ENCODE peak calls at places on chromosomes 2 and 18, in ten cellular contexts. B, T, D, K, H, Q, C, G, U and P are unnamed samples.
A peak's percentile ranks its signal among the peaks of the same experiment; 100 is the strongest.

GRCh38 chr2:18311413-18311812 is 249.0 kb downstream of the RDH14 start:
- DNase-seq in B (no peak), T (no peak), D (no peak), K (no peak), H (no peak), Q (no peak), C (peak; percentile 27), G (no peak), U (no peak), P (no peak)

GRCh38 chr18:21682276-21683051 is 22.1 kb downstream of the ABHD3 start:
- DNase-seq in B (no peak), T (no peak), D (no peak), K (no peak), H (no peak), Q (no peak), C (peak; percentile 82), G (peak; percentile 83), U (no peak), P (no peak)

GRCh38 chr2:205700331-205701132 is 18.2 kb downstream of the NRP2 start:
- DNase-seq in B (no peak), T (no peak), D (no peak), K (no peak), H (no peak), Q (no peak), C (peak; percentile 68), G (peak; percentile 79), U (no peak), P (peak; percentile 93)

GRCh38 chr2:160652236-160652635 is 158.6 kb upstream of the RBMS1 start:
- DNase-seq in B (peak; percentile 12), T (no peak), D (no peak), K (no peak), H (no peak), Q (peak; percentile 91), C (no peak), G (peak; percentile 68), U (peak; percentile 40), P (peak; percentile 13)

GRCh38 chr2:111664451-111664850 is 219.5 kb downstream of the ANAPC1 start:
- DNase-seq in B (no peak), T (no peak), D (no peak), K (no peak), H (no peak), Q (peak; percentile 68), C (no peak), G (no peak), U (no peak), P (no peak)

GRCh38 chr2:224716201-224716600 is at the start of gene CCDC195:
- DNase-seq in B (no peak), T (no peak), D (no peak), K (no peak), H (no peak), Q (no peak), C (no peak), G (no peak), U (no peak), P (no peak)

GRCh38 chr18:60199505-60199904 is 173.1 kb downstream of the MC4R start:
- DNase-seq in B (no peak), T (no peak), D (no peak), K (no peak), H (no peak), Q (no peak), C (no peak), G (no peak), U (no peak), P (no peak)

GRCh38 chr18:5895300-5895885 is at the start of gene TMEM200C:
- DNase-seq in B (no peak), T (no peak), D (peak; percentile 66), K (no peak), H (peak; percentile 48), Q (no peak), C (no peak), G (peak; percentile 8), U (no peak), P (no peak)

GRCh38 chr2:237244976-237245646 is 159.4 kb downstream of the COPS8 start:
- DNase-seq in B (no peak), T (no peak), D (no peak), K (no peak), H (no peak), Q (peak; percentile 79), C (peak; percentile 97), G (peak; percentile 98), U (no peak), P (no peak)

GRCh38 chr2:219619235-219619634 is 8.2 kb upstream of the SLC4A3 start:
- DNase-seq in B (no peak), T (no peak), D (no peak), K (no peak), H (no peak), Q (no peak), C (no peak), G (peak; percentile 16), U (no peak), P (no peak)

GRCh38 chr2:102005989-102006885 is 14.5 kb downstream of the IL1R2 start:
- DNase-seq in B (no peak), T (peak; percentile 20), D (no peak), K (peak; percentile 44), H (no peak), Q (no peak), C (peak; percentile 72), G (peak; percentile 82), U (no peak), P (peak; percentile 50)

GRCh38 chr2:1886405-1886992 is 142.2 kb upstream of the PXDN start:
- DNase-seq in B (no peak), T (peak; percentile 56), D (no peak), K (peak; percentile 74), H (peak; percentile 51), Q (no peak), C (peak; percentile 41), G (peak; percentile 74), U (peak; percentile 66), P (peak; percentile 83)

GRCh38 chr2:3242747-3243369 is 134.8 kb downstream of the EIPR1 start:
- DNase-seq in B (no peak), T (no peak), D (no peak), K (no peak), H (no peak), Q (no peak), C (peak; percentile 2), G (peak; percentile 43), U (no peak), P (no peak)

GRCh38 chr2:57878573-57878910 is 168.1 kb upstream of the VRK2 start:
- DNase-seq in B (no peak), T (no peak), D (no peak), K (no peak), H (no peak), Q (no peak), C (no peak), G (no peak), U (no peak), P (no peak)

GRCh38 chr2:62304429-62305417 is 108.8 kb downstream of the B3GNT2 start:
- DNase-seq in B (no peak), T (peak; percentile 21), D (no peak), K (peak; percentile 56), H (peak; percentile 76), Q (no peak), C (peak; percentile 63), G (peak; percentile 98), U (peak; percentile 79), P (peak; percentile 98)

GRCh38 chr2:164671664-164672396 is 50.5 kb upstream of the GRB14 start:
- DNase-seq in B (no peak), T (no peak), D (no peak), K (no peak), H (no peak), Q (no peak), C (peak; percentile 12), G (no peak), U (no peak), P (peak; percentile 7)

GRCh38 chr18:59752666-59753065 is 55.4 kb upstream of the CCBE1 start:
- DNase-seq in B (no peak), T (no peak), D (no peak), K (no peak), H (no peak), Q (no peak), C (peak; percentile 33), G (peak; percentile 48), U (no peak), P (no peak)

GRCh38 chr2:216633616-216634316 is 546 bp downstream of the IGFBP2 start:
- DNase-seq in B (no peak), T (no peak), D (no peak), K (peak; percentile 48), H (peak; percentile 54), Q (no peak), C (no peak), G (no peak), U (peak; percentile 62), P (no peak)
- TF ChIP-seq CTCF in B (no peak), T (no peak), D (no peak), K (no peak), H (no peak), Q (no peak), C (no peak), G (no peak), U (no peak), P (no peak)

GRCh38 chr2:29317077-29317517 is 201.9 kb downstream of the CLIP4 start:
- DNase-seq in B (no peak), T (no peak), D (no peak), K (no peak), H (no peak), Q (no peak), C (peak; percentile 81), G (peak; percentile 76), U (no peak), P (no peak)
- TF ChIP-seq CTCF in B (no peak), T (no peak), D (no peak), K (no peak), H (no peak), Q (peak; percentile 8), C (peak; percentile 41), G (peak; percentile 33), U (no peak), P (peak; percentile 28)

GRCh38 chr2:11899264-11899818 is 152.9 kb downstream of the LPIN1 start:
- DNase-seq in B (no peak), T (no peak), D (no peak), K (no peak), H (no peak), Q (no peak), C (peak; percentile 49), G (peak; percentile 50), U (no peak), P (peak; percentile 63)
- TF ChIP-seq CTCF in B (no peak), T (no peak), D (no peak), K (no peak), H (no peak), Q (no peak), C (no peak), G (no peak), U (no peak), P (no peak)

GRCh38 chr18:34609991-34610658 is 100.0 kb upstream of the DTNA start:
- DNase-seq in B (no peak), T (no peak), D (no peak), K (no peak), H (no peak), Q (no peak), C (no peak), G (no peak), U (no peak), P (no peak)
- TF ChIP-seq CTCF in B (no peak), T (no peak), D (no peak), K (no peak), H (no peak), Q (no peak), C (no peak), G (no peak), U (no peak), P (no peak)

GRCh38 chr2:68839260-68839833 is 31.9 kb downstream of the BMP10 start:
- DNase-seq in B (no peak), T (no peak), D (no peak), K (no peak), H (no peak), Q (no peak), C (no peak), G (peak; percentile 40), U (no peak), P (no peak)
- TF ChIP-seq CTCF in B (no peak), T (no peak), D (no peak), K (peak; percentile 42), H (no peak), Q (peak; percentile 55), C (peak; percentile 67), G (peak; percentile 80), U (no peak), P (peak; percentile 75)